ENCODE peak calls at places on chromosome 5, in four cellular contexts. R, D, O and Z are unnamed samples.

GRCh38 chr5:128276537-128277216 is 193.1 kb downstream of the SLC12A2 start:
- DNase-seq in R (no peak), D (no peak), O (no peak), Z (no peak)

GRCh38 chr5:31786001-31786757 is 147.2 kb downstream of the PDZD2 start:
- DNase-seq in R (no peak), D (no peak), O (no peak), Z (no peak)

GRCh38 chr5:60332244-60333018 is 367.5 kb downstream of the DEPDC1B start:
- DNase-seq in R (no peak), D (no peak), O (no peak), Z (peak; percentile 62)

GRCh38 chr5:143592648-143593047 is 189.2 kb upstream of the NR3C1 start:
- DNase-seq in R (no peak), D (no peak), O (no peak), Z (peak; percentile 26)

GRCh38 chr5:22625451-22625850 is 227.7 kb downstream of the CDH12 start:
- DNase-seq in R (no peak), D (peak; percentile 48), O (no peak), Z (no peak)

GRCh38 chr5:87627360-87627759 is 214.6 kb upstream of the CCNH start:
- DNase-seq in R (no peak), D (no peak), O (no peak), Z (no peak)

GRCh38 chr5:91190333-91190680 is 192.8 kb downstream of the ARRDC3 start:
- DNase-seq in R (no peak), D (no peak), O (no peak), Z (no peak)

GRCh38 chr5:35853652-35854051 is 3.0 kb upstream of the IL7R start:
- DNase-seq in R (no peak), D (no peak), O (peak; percentile 22), Z (no peak)

GRCh38 chr5:142866563-142867275 is 96.5 kb downstream of the ARHGAP26 start:
- DNase-seq in R (peak; percentile 42), D (no peak), O (no peak), Z (peak; percentile 80)

GRCh38 chr5:10652606-10653005 is 88.7 kb downstream of the ANKRD33B start:
- DNase-seq in R (no peak), D (no peak), O (no peak), Z (no peak)

GRCh38 chr5:151288180-151288579 is 15.4 kb downstream of the SLC36A3 start:
- DNase-seq in R (no peak), D (no peak), O (no peak), Z (no peak)

GRCh38 chr5:82421119-82421518 is 143.0 kb upstream of the RPS23 start:
- DNase-seq in R (no peak), D (no peak), O (no peak), Z (peak; percentile 95)

GRCh38 chr5:149605998-149606721 is 24.9 kb downstream of the ARHGEF37 start:
- DNase-seq in R (no peak), D (no peak), O (peak; percentile 76), Z (peak; percentile 89)

GRCh38 chr5:158639876-158640570 is 459.7 kb downstream of the EBF1 start:
- DNase-seq in R (no peak), D (no peak), O (no peak), Z (peak; percentile 25)

GRCh38 chr5:6185574-6185973 is 192.8 kb downstream of the MED10 start:
- DNase-seq in R (no peak), D (no peak), O (no peak), Z (no peak)

GRCh38 chr5:68962632-68963484 is 131.0 kb upstream of the SLC30A5 start:
- DNase-seq in R (peak; percentile 46), D (peak; percentile 66), O (peak; percentile 63), Z (peak; percentile 39)

GRCh38 chr5:131148835-131149234 is 16.2 kb downstream of the HINT1 start:
- DNase-seq in R (no peak), D (no peak), O (no peak), Z (no peak)

GRCh38 chr5:61342066-61342465 is 10.0 kb downstream of the ZSWIM6 start:
- DNase-seq in R (no peak), D (no peak), O (no peak), Z (peak; percentile 89)

GRCh38 chr5:141806626-141807025 is 71.6 kb downstream of the PCDH1 start:
- DNase-seq in R (no peak), D (no peak), O (no peak), Z (no peak)

GRCh38 chr5:179827684-179828083 is 7.0 kb downstream of the SQSTM1 start:
- DNase-seq in R (no peak), D (peak; percentile 64), O (peak; percentile 79), Z (peak; percentile 49)

GRCh38 chr5:26807231-26808199 is 230.9 kb downstream of the CDH9 start:
- DNase-seq in R (no peak), D (no peak), O (no peak), Z (no peak)

GRCh38 chr5:167995844-167996400 is 295.5 kb upstream of the WWC1 start:
- DNase-seq in R (no peak), D (no peak), O (no peak), Z (peak; percentile 40)

GRCh38 chr5:178667109-178667508 is 40.3 kb upstream of the CLK4 start:
- DNase-seq in R (no peak), D (no peak), O (no peak), Z (peak; percentile 11)

GRCh38 chr5:55934117-55934613 is 60.6 kb downstream of the IL6ST start:
- DNase-seq in R (no peak), D (no peak), O (no peak), Z (peak; percentile 14)

GRCh38 chr5:107474361-107474723 is 196.4 kb downstream of the EFNA5 start:
- DNase-seq in R (no peak), D (no peak), O (no peak), Z (no peak)

GRCh38 chr5:82713811-82714210 is 363.4 kb downstream of the TMEM167A start:
- DNase-seq in R (no peak), D (no peak), O (no peak), Z (no peak)

GRCh38 chr5:132260051-132260450 is 2.6 kb downstream of the PDLIM4 start:
- DNase-seq in R (no peak), D (peak; percentile 78), O (no peak), Z (peak; percentile 82)

GRCh38 chr5:132257131-132258101 is at the start of gene PDLIM4:
- DNase-seq in R (peak; percentile 71), D (peak; percentile 85), O (peak; percentile 25), Z (peak; percentile 56)

GRCh38 chr5:132256783-132257130 is 739 bp upstream of the PDLIM4 start:
- DNase-seq in R (no peak), D (no peak), O (no peak), Z (no peak)

GRCh38 chr5:132259061-132259851 is 1.8 kb downstream of the PDLIM4 start:
- DNase-seq in R (no peak), D (peak; percentile 93), O (peak; percentile 56), Z (peak; percentile 96)

DNA sequence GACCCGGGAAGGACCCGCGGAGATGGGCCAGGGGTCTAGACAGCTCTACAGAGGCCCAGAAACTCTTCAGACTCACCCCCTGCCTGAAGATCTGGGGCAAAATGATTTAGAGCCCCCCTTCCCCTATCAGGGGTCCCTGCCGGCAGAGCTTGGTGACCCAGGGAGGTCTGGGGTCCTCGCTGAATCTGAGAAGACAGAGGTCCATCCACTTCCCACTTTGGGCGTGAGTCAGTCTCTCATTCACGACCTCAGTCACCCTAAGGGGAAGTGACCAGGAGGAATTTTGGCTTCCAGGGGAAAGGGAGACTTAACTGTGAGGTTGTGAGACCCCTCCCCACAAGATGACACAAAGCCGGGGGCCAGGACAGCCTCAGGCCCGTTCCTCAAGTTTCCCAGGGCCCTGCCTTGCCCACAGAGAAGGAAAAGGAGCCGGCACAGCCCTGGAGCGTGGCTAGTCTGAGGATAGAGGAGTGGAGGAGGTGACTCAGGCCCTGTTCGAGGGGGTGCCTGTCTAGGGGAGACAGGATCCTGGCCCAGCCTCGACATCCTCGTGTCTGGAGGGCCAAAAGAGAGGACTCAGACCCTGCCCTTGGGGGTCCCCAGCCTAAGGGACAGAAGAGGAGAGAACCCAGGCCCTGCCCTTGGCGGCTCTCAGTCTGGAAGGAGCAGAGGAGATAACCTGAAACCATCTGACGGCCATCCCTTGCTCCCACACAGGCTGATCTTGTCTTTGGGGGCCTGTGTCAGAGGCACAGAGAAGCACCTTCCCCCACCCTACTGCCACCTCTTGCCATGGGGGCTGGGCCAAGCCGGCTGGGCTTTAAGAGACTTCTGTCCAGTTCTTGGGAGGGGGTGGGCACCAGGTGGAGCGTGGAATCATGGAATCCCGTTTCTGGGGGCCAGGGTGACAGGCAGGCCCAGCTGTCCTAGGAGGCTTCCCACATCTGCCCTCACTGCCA is 885 bp downstream of the PDLIM4 start:
- DNase-seq in R (no peak), D (no peak), O (peak; percentile 23), Z (peak; percentile 55)
- H3K4me1 ChIP-seq in R (no peaks in the 10 kb centered on the region), D (peaks cover 36% of the 10 kb centered on the region), O (peaks cover 8% of the 10 kb centered on the region), Z (peaks cover 32% of the 10 kb centered on the region)

DNA sequence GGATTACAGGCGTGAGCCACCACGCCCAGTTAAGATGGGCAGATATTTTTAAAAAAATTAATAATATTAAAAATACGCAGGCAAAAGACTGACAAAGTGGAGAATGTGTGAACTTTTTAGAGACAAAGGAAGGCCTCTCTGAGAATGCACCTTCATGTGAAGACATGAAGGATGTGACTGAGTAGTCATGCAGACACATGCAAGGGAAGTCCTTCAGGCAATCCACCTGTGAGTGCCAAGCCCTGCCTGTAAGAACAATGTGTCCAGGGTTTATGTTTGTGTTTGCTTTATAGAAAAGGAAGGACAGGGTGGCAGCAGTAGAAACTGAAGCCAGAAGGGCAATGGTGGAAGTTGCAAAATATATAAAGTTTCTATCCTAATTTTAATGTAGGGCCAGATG is 169.2 kb downstream of the EDIL3 start:
- DNase-seq in R (no peak), D (no peak), O (no peak), Z (no peak)
- H3K4me3 ChIP-seq in R (no peak overlapping the region), D (no peak overlapping the region), O (no peak overlapping the region), Z (no peak overlapping the region)

GRCh38 chr5:102758576-102758975 is 3.5 kb downstream of the PAM start:
- DNase-seq in R (no peak), D (no peak), O (no peak), Z (peak; percentile 72)

GRCh38 chr5:102759700-102760099 is 4.6 kb downstream of the PAM start:
- DNase-seq in R (no peak), D (no peak), O (no peak), Z (no peak)

GRCh38 chr5:102762095-102762534 is 7.0 kb downstream of the PAM start:
- DNase-seq in R (no peak), D (no peak), O (no peak), Z (peak; percentile 65)

GRCh38 chr5:102760815-102761214 is 5.7 kb downstream of the PAM start:
- DNase-seq in R (no peak), D (no peak), O (no peak), Z (peak; percentile 38)

GRCh38 chr5:102759289-102759688 is 4.2 kb downstream of the PAM start:
- DNase-seq in R (no peak), D (no peak), O (no peak), Z (no peak)
- H3K4me1 ChIP-seq in R (peaks cover 33% of the 10 kb centered on the region), D (peaks cover 5% of the 10 kb centered on the region), O (peaks cover 24% of the 10 kb centered on the region), Z (peaks cover 16% of the 10 kb centered on the region)

GRCh38 chr5:177483994-177484901 is 10.8 kb upstream of the DBN1 start:
- DNase-seq in R (no peak), D (peak; percentile 68), O (no peak), Z (no peak)
- H3K4me3 ChIP-seq in R (peak overlapping the region; percentile 39), D (no peak overlapping the region), O (no peak overlapping the region), Z (no peak overlapping the region)

DNA sequence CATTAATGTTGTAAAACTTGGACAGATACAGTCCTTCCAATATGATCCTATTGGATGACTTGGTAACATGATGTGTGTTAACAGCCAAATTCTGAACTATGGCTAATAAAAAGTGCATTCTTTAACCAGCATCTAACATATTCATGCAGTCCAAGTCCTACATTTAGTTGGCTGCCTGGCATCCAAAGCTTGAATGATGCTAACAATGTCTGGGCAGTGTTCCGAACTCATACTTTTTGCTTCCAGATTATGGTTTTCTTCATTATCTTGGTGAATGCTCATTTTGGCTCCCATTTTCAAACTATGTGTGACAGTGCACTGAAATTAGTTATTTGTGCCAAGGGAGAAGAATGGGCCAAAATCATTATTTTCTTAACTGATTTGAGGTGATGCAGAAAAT is 2.8 kb downstream of the FAM174A start:
- DNase-seq in R (no peak), D (no peak), O (no peak), Z (no peak)
- H3K4me1 ChIP-seq in R (peaks cover 2% of the 10 kb centered on the region), D (peaks cover 4% of the 10 kb centered on the region), O (peaks cover 24% of the 10 kb centered on the region), Z (no peaks in the 10 kb centered on the region)